ENCODE peak calls at places on chromosome 1, in seven cellular contexts. C, J, I, Q, K, Y and N are unnamed samples.

GRCh38 chr1:54714881-54715492 is 674 bp upstream of the TTC4 start:
- DNase-seq in K (no peak), I (no peak), Q (no peak), Y (no peak), J (no peak), C (no peak), N (peak)

GRCh38 chr1:82759035-82759434 is 958.3 kb downstream of the ADGRL2 start:
- DNase-seq in I (no peak), Q (no peak), Y (no peak), C (no peak), J (no peak), K (no peak), N (no peak)

GRCh38 chr1:113416515-113416914 is 26.2 kb downstream of the MAGI3 start:
- DNase-seq in C (no peak), J (no peak), K (no peak), Y (no peak), Q (no peak), I (no peak), N (no peak)

GRCh38 chr1:162951553-162952315 is 90.8 kb upstream of the CCDC190 start:
- DNase-seq in Q (no peak), C (no peak), Y (no peak), J (no peak), K (no peak), I (no peak), N (no peak)

GRCh38 chr1:11355594-11356467 is 82.8 kb downstream of the UBIAD1 start:
- DNase-seq in Y (no peak), K (no peak), I (no peak), C (no peak), Q (no peak), J (no peak), N (no peak)

GRCh38 chr1:7409278-7409677 is 361.8 kb upstream of the VAMP3 start:
- DNase-seq in Y (no peak), Q (no peak), K (peak), I (no peak), C (no peak), J (peak), N (peak)

GRCh38 chr1:23589506-23589872 is 30.2 kb upstream of the ID3 start:
- DNase-seq in Y (no peak), C (no peak), J (no peak), I (no peak), K (no peak), Q (no peak), N (no peak)

GRCh38 chr1:8474369-8474768 is 156.5 kb downstream of the SLC45A1 start:
- DNase-seq in Q (no peak), J (no peak), I (no peak), C (no peak), Y (no peak), K (no peak), N (no peak)

GRCh38 chr1:33263890-33264504 is 7.7 kb downstream of the ZNF362 start:
- DNase-seq in Q (no peak), I (no peak), K (no peak), J (no peak), Y (no peak), C (no peak), N (no peak)

GRCh38 chr1:187411118-187411517 is 582.4 kb downstream of the PLA2G4A start:
- DNase-seq in K (no peak), Y (no peak), C (no peak), Q (no peak), I (no peak), J (no peak), N (no peak)

GRCh38 chr1:228139406-228139930 is 611 bp upstream of the GUK1 start:
- DNase-seq in K (no peak), J (no peak), I (no peak), Q (no peak), Y (no peak), C (no peak), N (no peak)

GRCh38 chr1:228140724-228141081 is 624 bp downstream of the GUK1 start:
- DNase-seq in Y (no peak), J (no peak), Q (no peak), K (no peak), C (no peak), I (no peak), N (no peak)

GRCh38 chr1:228139931-228140723 is at the start of gene GUK1:
- DNase-seq in I (peak), Q (peak), J (peak), Y (peak), C (peak), K (peak), N (peak)

GRCh38 chr1:228134591-228134990 is 5.5 kb upstream of the GUK1 start:
- DNase-seq in C (no peak), K (no peak), J (no peak), I (no peak), Q (no peak), Y (no peak), N (peak)

GRCh38 chr1:228136908-228137307 is 3.2 kb upstream of the GUK1 start:
- DNase-seq in Y (no peak), I (no peak), K (no peak), Q (no peak), C (no peak), J (no peak), N (no peak)
- TF ChIP-seq POLR2A in Y (no peak), I (no peak), K (no peak), Q (no peak), C (no peak), J (no peak), N (no peak)

GRCh38 chr1:12617901-12618660 is at the start of gene DHRS3:
- DNase-seq in C (peak), I (peak), J (peak), Q (peak), K (peak), Y (peak), N (peak)

GRCh38 chr1:12620142-12620865 is 2.3 kb upstream of the DHRS3 start:
- DNase-seq in C (no peak), I (no peak), Y (no peak), K (no peak), Q (no peak), J (no peak), N (no peak)

GRCh38 chr1:12617511-12617900 is 504 bp downstream of the DHRS3 start:
- DNase-seq in Q (no peak), Y (no peak), I (no peak), K (no peak), C (no peak), J (peak), N (no peak)

GRCh38 chr1:12619396-12620141 is 1.6 kb upstream of the DHRS3 start:
- DNase-seq in J (peak), I (peak), Y (peak), Q (peak), K (peak), C (peak), N (peak)

DNA sequence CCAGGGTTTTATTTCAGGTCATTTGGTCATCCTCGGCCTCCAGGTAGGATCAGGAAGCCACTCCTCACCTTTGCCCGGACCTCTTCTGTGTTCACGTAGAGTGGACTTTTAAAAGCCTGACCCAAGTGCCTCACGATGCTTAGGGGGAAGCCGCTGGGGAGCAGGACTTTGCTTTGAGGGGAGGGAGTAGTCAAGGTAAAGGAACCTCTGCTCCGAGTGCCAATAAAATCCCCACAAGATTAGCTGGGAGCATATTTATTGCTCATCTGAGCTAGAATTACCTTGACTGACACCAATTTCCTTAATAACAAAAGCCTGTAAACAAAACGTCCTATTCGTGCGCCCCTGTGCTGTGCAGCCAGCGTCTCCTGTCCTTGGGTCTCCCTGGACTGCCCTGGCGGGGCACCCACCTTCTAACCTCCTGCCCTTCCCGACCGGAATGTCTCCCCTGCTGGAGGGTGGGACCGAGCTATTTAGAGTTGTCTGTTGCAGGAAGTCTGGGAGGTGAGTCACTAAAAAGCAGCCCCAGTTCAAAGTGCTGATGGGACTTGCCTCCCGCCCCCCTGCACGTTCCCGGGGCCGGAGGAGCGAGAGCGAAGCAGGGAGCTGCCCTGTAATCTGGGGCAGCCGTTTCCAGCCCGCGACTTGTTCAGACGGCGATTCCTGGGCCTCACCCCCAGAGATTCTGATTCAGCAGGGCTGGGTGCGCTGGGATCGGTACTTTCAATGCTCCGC is 818 bp upstream of the DHRS3 start:
- DNase-seq in I (peak), Q (peak), C (peak), Y (peak), K (peak), J (peak), N (peak)
- TF ChIP-seq POLR2A in I (peak), Q (no peak), C (peak), Y (no peak), K (no peak), J (peak), N (no peak)

DNA sequence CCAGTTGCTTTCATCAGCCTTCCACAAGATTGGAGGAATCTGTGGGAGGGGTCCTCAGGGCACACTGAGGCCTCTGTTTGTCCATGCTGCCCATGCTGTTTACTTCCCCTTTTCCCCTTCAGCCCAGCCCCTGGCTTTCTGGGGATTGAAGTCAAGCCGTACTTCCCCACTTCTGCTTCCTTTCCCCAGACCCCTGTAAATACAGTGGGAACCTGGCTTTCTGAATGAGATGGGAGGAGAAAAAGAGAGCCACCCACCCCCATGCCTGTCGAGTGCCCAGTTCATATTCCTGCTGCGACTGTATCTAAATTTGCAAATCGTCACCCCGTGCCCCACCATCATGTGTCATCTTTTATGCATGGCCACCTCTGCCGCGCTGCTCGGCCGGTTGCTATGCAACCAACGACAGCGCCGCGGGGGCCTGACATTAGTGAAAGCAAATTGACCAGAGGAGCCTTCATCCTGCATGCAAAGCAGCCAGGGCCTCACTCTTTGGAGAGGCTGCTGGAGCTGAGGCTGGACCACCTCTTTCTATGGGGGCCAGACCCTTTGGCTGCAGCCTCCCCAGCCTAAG is 143.0 kb downstream of the ELAVL4 start:
- DNase-seq in Q (no peak), K (no peak), C (no peak), J (no peak), Y (no peak), I (no peak), N (no peak)
- TF ChIP-seq POLR2A in Q (no peak), K (no peak), C (no peak), J (no peak), Y (no peak), I (no peak), N (no peak)

DNA sequence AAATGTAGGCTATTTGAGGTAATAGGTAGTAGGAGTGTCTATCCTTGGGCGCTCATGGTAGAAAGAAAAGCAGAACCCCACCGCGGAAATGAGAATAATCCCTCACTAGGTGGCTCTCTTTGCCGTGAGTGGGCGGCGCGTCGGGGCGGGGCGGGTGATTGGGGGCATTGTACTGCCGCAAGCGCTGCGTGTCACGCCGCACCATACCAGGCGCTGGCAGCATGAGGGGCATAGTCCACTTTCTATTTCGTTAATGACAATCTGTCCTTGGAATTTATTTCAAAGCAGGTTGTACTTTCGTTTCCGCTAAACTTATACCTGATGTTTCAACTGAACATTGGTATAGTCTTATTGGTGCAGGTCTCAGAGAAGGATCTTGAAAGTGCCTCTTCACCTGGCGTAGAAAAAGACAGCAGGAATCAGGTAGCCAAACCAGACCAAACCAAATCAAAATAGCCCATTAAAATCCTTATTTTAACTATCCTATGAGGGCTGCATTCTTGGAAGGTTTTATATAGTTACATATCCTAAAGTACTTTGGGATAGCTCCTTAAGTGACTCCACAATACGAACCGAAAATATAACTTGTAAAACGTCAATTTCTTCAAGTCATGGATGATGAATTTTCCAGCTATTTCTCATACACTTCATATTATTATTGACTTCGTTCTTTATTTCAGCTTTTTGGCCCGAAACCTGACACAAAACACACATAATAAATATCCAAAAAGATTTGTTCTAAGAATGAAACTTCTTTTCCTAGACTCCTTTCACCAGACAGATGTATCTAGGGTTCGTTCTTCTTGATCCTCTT is 1.9 kb upstream of the SMG7 start:
- DNase-seq in I (peak), Y (peak), K (peak), Q (peak), C (peak), J (peak), N (peak)
- TF ChIP-seq POLR2A in I (peak), Y (peak), K (peak), Q (no peak), C (peak), J (peak), N (no peak)